ENCODE peak calls at places on chromosomes 11 and 22, in seven cellular contexts. One of them, this sample, is unnamed.

GRCh38 chr22:31730344-31730711 is 19.6 kb downstream of the PRR14L start:
- DNase-seq in right atrium auricular region: no peak
- DNase-seq in Caco-2: no peak
- DNase-seq in mammary epithelial cell: no peak
- DNase-seq in colonic mucosa: no peak
- DNase-seq in fibroblast of pulmonary artery: no peak
- DNase-seq in BJ: no peak
- DNase-seq in this sample: no peak

GRCh38 chr11:129056916-129057315 is 114.2 kb upstream of the TP53AIP1 start:
- DNase-seq in right atrium auricular region: no peak
- DNase-seq in Caco-2: no peak
- DNase-seq in mammary epithelial cell: no peak
- DNase-seq in colonic mucosa: no peak
- DNase-seq in fibroblast of pulmonary artery: no peak
- DNase-seq in BJ: no peak
- DNase-seq in this sample: no peak

GRCh38 chr11:60924906-60925684 is 835 bp downstream of the TMEM132A start:
- DNase-seq in right atrium auricular region: no peak
- DNase-seq in Caco-2: peak; percentile 37
- DNase-seq in mammary epithelial cell: no peak
- DNase-seq in colonic mucosa: no peak
- DNase-seq in fibroblast of pulmonary artery: no peak
- DNase-seq in BJ: no peak
- DNase-seq in this sample: no peak

GRCh38 chr22:21933899-21934298 is 18.7 kb downstream of the PPM1F start:
- DNase-seq in right atrium auricular region: no peak
- DNase-seq in Caco-2: no peak
- DNase-seq in mammary epithelial cell: no peak
- DNase-seq in colonic mucosa: no peak
- DNase-seq in fibroblast of pulmonary artery: no peak
- DNase-seq in BJ: no peak
- DNase-seq in this sample: no peak

GRCh38 chr22:23278883-23279675 is 98.8 kb downstream of the BCR start:
- DNase-seq in right atrium auricular region: no peak
- DNase-seq in Caco-2: no peak
- DNase-seq in mammary epithelial cell: peak; percentile 94
- DNase-seq in colonic mucosa: peak; percentile 84
- DNase-seq in fibroblast of pulmonary artery: peak; percentile 31
- DNase-seq in BJ: no peak
- DNase-seq in this sample: no peak

GRCh38 chr11:128467041-128467440 is 120.3 kb downstream of the ETS1 start:
- DNase-seq in right atrium auricular region: no peak
- DNase-seq in Caco-2: no peak
- DNase-seq in mammary epithelial cell: no peak
- DNase-seq in colonic mucosa: no peak
- DNase-seq in fibroblast of pulmonary artery: no peak
- DNase-seq in BJ: no peak
- DNase-seq in this sample: no peak

GRCh38 chr22:27267145-27267544 is 534.4 kb downstream of the MN1 start:
- DNase-seq in right atrium auricular region: no peak
- DNase-seq in Caco-2: no peak
- DNase-seq in mammary epithelial cell: no peak
- DNase-seq in colonic mucosa: no peak
- DNase-seq in fibroblast of pulmonary artery: no peak
- DNase-seq in BJ: peak; percentile 41
- DNase-seq in this sample: no peak

GRCh38 chr11:84163115-84163514 is 876.9 kb upstream of the CCDC90B start:
- DNase-seq in right atrium auricular region: no peak
- DNase-seq in Caco-2: no peak
- DNase-seq in mammary epithelial cell: no peak
- DNase-seq in colonic mucosa: no peak
- DNase-seq in fibroblast of pulmonary artery: no peak
- DNase-seq in BJ: no peak
- DNase-seq in this sample: no peak

GRCh38 chr11:99901175-99901574 is 785.9 kb upstream of the ARHGAP42 start:
- DNase-seq in right atrium auricular region: no peak
- DNase-seq in Caco-2: no peak
- DNase-seq in mammary epithelial cell: no peak
- DNase-seq in colonic mucosa: no peak
- DNase-seq in fibroblast of pulmonary artery: no peak
- DNase-seq in BJ: no peak
- DNase-seq in this sample: no peak

GRCh38 chr11:10307022-10307410 is 2.1 kb downstream of the ADM start:
- DNase-seq in right atrium auricular region: no peak
- DNase-seq in Caco-2: no peak
- DNase-seq in mammary epithelial cell: no peak
- DNase-seq in colonic mucosa: no peak
- DNase-seq in fibroblast of pulmonary artery: peak; percentile 74
- DNase-seq in BJ: no peak
- DNase-seq in this sample: no peak

GRCh38 chr22:39097098-39098020 is at the start of gene APOBEC3H:
- DNase-seq in right atrium auricular region: no peak
- DNase-seq in Caco-2: no peak
- DNase-seq in mammary epithelial cell: peak; percentile 91
- DNase-seq in colonic mucosa: no peak
- DNase-seq in fibroblast of pulmonary artery: no peak
- DNase-seq in BJ: no peak
- DNase-seq in this sample: no peak

GRCh38 chr11:92735039-92735438 is 234.4 kb upstream of the MTNR1B start:
- DNase-seq in right atrium auricular region: no peak
- DNase-seq in Caco-2: no peak
- DNase-seq in mammary epithelial cell: no peak
- DNase-seq in colonic mucosa: no peak
- DNase-seq in fibroblast of pulmonary artery: no peak
- DNase-seq in BJ: no peak
- DNase-seq in this sample: no peak

GRCh38 chr11:110777765-110778164 is 65.5 kb upstream of the ARHGAP20 start:
- DNase-seq in right atrium auricular region: no peak
- DNase-seq in Caco-2: no peak
- DNase-seq in mammary epithelial cell: peak; percentile 48
- DNase-seq in colonic mucosa: peak; percentile 38
- DNase-seq in fibroblast of pulmonary artery: peak; percentile 57
- DNase-seq in BJ: peak; percentile 24
- DNase-seq in this sample: no peak

GRCh38 chr22:38906024-38906423 is 34.0 kb upstream of the CBX6 start:
- DNase-seq in right atrium auricular region: no peak
- DNase-seq in Caco-2: no peak
- DNase-seq in mammary epithelial cell: no peak
- DNase-seq in colonic mucosa: no peak
- DNase-seq in fibroblast of pulmonary artery: no peak
- DNase-seq in BJ: no peak
- DNase-seq in this sample: no peak

GRCh38 chr22:23888615-23889401 is 5.4 kb upstream of the MIF start:
- DNase-seq in right atrium auricular region: no peak
- DNase-seq in Caco-2: no peak
- DNase-seq in mammary epithelial cell: peak; percentile 14
- DNase-seq in colonic mucosa: no peak
- DNase-seq in fibroblast of pulmonary artery: peak; percentile 54
- DNase-seq in BJ: no peak
- DNase-seq in this sample: no peak

GRCh38 chr22:39325392-39325932 is 6.0 kb upstream of the RPL3 start:
- DNase-seq in right atrium auricular region: no peak
- DNase-seq in Caco-2: no peak
- DNase-seq in mammary epithelial cell: no peak
- DNase-seq in colonic mucosa: no peak
- DNase-seq in fibroblast of pulmonary artery: no peak
- DNase-seq in BJ: no peak
- DNase-seq in this sample: no peak

DNA sequence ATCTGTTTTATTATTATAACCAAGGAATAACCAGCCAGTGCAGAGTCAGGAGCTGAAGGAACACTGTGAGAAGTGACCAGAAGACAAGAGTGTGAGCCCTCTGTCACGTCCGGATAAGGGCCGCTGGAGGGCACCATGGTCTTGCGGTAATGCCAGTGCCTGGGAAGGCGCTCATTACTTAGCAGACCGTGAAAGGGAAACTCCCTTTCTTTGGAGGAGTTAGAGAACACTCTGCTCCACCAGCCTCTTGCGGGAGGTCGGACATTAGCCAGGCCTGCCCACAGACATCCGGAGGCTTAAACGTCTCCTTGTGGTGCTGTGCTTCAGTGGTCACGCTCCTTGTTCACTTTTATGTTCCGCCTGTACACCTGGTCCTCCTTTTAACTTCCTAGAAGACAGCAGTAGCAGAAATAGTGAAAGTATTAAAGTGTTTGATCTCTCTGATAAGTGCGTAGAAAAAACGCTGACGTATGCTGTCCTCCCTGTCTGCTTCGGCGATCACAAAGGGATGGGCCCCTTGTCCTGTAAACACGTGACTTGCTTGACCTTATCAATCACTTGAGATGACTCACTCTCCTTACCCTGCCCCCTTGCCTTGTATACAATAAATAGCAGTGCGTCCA is 120.6 kb upstream of the LMO1 start:
- DNase-seq in right atrium auricular region: no peak
- DNase-seq in Caco-2: no peak
- DNase-seq in mammary epithelial cell: no peak
- DNase-seq in colonic mucosa: no peak
- DNase-seq in fibroblast of pulmonary artery: peak; percentile 24
- DNase-seq in BJ: peak; percentile 1
- DNase-seq in this sample: peak; percentile 88
- TF ChIP-seq CTCF in right atrium auricular region: peak; percentile 17
- TF ChIP-seq CTCF in Caco-2: no peak
- TF ChIP-seq CTCF in mammary epithelial cell: no peak
- TF ChIP-seq CTCF in colonic mucosa: no peak
- TF ChIP-seq CTCF in fibroblast of pulmonary artery: no peak
- TF ChIP-seq CTCF in BJ: peak; percentile 9
- TF ChIP-seq CTCF in this sample: peak; percentile 66

GRCh38 chr11:66415423-66415822 is 5.4 kb upstream of the NPAS4 start:
- DNase-seq in right atrium auricular region: no peak
- DNase-seq in Caco-2: no peak
- DNase-seq in mammary epithelial cell: no peak
- DNase-seq in colonic mucosa: no peak
- DNase-seq in fibroblast of pulmonary artery: no peak
- DNase-seq in BJ: no peak
- DNase-seq in this sample: no peak

GRCh38 chr11:66413167-66413566 is 7.7 kb upstream of the NPAS4 start:
- DNase-seq in right atrium auricular region: no peak
- DNase-seq in Caco-2: no peak
- DNase-seq in mammary epithelial cell: no peak
- DNase-seq in colonic mucosa: no peak
- DNase-seq in fibroblast of pulmonary artery: no peak
- DNase-seq in BJ: no peak
- DNase-seq in this sample: no peak

GRCh38 chr11:66417000-66417399 is 3.8 kb upstream of the NPAS4 start:
- DNase-seq in right atrium auricular region: no peak
- DNase-seq in Caco-2: no peak
- DNase-seq in mammary epithelial cell: no peak
- DNase-seq in colonic mucosa: no peak
- DNase-seq in fibroblast of pulmonary artery: no peak
- DNase-seq in BJ: no peak
- DNase-seq in this sample: no peak

GRCh38 chr11:66412110-66412509 is 8.7 kb upstream of the NPAS4 start:
- DNase-seq in right atrium auricular region: no peak
- DNase-seq in Caco-2: no peak
- DNase-seq in mammary epithelial cell: no peak
- DNase-seq in colonic mucosa: no peak
- DNase-seq in fibroblast of pulmonary artery: no peak
- DNase-seq in BJ: no peak
- DNase-seq in this sample: no peak

DNA sequence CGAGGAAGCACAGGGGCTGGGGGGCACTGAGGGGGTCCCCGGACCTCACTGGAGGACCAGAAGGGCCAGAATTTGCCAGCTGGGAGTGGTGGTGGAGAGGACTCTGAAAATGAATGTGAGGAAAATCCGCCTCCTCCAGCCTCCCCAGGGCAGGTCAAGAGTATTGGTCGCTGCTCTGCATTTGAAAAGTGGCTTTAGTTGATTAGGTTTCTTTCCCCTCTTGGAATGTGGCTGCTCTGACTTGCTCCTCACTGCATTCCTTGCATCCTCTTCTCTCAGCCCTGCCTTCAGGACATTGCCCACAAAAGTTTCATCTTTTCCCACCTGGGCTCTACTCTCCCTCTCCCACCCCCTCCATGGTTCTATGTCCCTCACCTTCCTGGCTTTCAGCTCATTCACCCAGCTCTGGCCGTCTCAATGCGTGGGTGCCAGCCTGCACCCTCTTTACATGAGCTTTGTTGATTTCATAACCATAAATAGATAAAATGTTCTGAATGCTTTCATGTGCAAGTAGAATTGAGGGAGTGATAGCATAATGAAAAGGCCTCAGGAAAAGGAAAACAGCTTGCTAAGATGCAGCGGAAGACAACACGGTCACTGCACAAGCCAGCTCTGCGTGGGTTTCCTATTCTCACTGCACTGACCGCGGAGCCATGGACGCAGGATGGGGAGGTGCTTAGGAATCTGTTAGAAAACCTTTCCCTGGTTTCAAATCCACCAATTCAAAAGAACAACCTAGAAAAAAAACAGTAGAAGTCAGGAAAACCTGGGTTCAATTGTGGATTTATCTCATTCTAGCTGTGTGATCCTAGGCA is 6.5 kb upstream of the NPAS4 start:
- DNase-seq in right atrium auricular region: no peak
- DNase-seq in Caco-2: no peak
- DNase-seq in mammary epithelial cell: no peak
- DNase-seq in colonic mucosa: no peak
- DNase-seq in fibroblast of pulmonary artery: no peak
- DNase-seq in BJ: no peak
- DNase-seq in this sample: no peak
- H3K4me3 ChIP-seq in right atrium auricular region: no peak overlapping the region
- H3K4me3 ChIP-seq in Caco-2: no peak overlapping the region
- H3K4me3 ChIP-seq in mammary epithelial cell: no peak overlapping the region
- H3K4me3 ChIP-seq in colonic mucosa: no peak overlapping the region
- H3K4me3 ChIP-seq in fibroblast of pulmonary artery: no peak overlapping the region
- H3K4me3 ChIP-seq in BJ: no peak overlapping the region
- H3K4me3 ChIP-seq in this sample: no peak overlapping the region

GRCh38 chr11:73334244-73335203 is 26.4 kb downstream of the ARHGEF17 start:
- DNase-seq in right atrium auricular region: peak; percentile 89
- DNase-seq in Caco-2: no peak
- DNase-seq in mammary epithelial cell: peak; percentile 64
- DNase-seq in colonic mucosa: peak; percentile 63
- DNase-seq in fibroblast of pulmonary artery: peak; percentile 85
- DNase-seq in BJ: no peak
- DNase-seq in this sample: peak; percentile 35
- TF ChIP-seq CTCF in right atrium auricular region: no peak
- TF ChIP-seq CTCF in Caco-2: no peak
- TF ChIP-seq CTCF in mammary epithelial cell: no peak
- TF ChIP-seq CTCF in colonic mucosa: no peak
- TF ChIP-seq CTCF in fibroblast of pulmonary artery: no peak
- TF ChIP-seq CTCF in BJ: no peak
- TF ChIP-seq CTCF in this sample: peak; percentile 10

GRCh38 chr22:44678980-44679647 is 22.9 kb upstream of the PRR5 start:
- DNase-seq in right atrium auricular region: no peak
- DNase-seq in Caco-2: no peak
- DNase-seq in mammary epithelial cell: no peak
- DNase-seq in colonic mucosa: no peak
- DNase-seq in fibroblast of pulmonary artery: no peak
- DNase-seq in BJ: no peak
- DNase-seq in this sample: no peak

GRCh38 chr22:44676441-44677298 is 25.3 kb upstream of the PRR5 start:
- DNase-seq in right atrium auricular region: no peak
- DNase-seq in Caco-2: peak; percentile 94
- DNase-seq in mammary epithelial cell: no peak
- DNase-seq in colonic mucosa: peak; percentile 82
- DNase-seq in fibroblast of pulmonary artery: no peak
- DNase-seq in BJ: no peak
- DNase-seq in this sample: no peak

GRCh38 chr22:44677299-44678244 is 24.4 kb upstream of the PRR5 start:
- DNase-seq in right atrium auricular region: no peak
- DNase-seq in Caco-2: no peak
- DNase-seq in mammary epithelial cell: peak; percentile 19
- DNase-seq in colonic mucosa: no peak
- DNase-seq in fibroblast of pulmonary artery: no peak
- DNase-seq in BJ: no peak
- DNase-seq in this sample: no peak

GRCh38 chr22:44680058-44680457 is 21.9 kb upstream of the PRR5 start:
- DNase-seq in right atrium auricular region: no peak
- DNase-seq in Caco-2: no peak
- DNase-seq in mammary epithelial cell: no peak
- DNase-seq in colonic mucosa: no peak
- DNase-seq in fibroblast of pulmonary artery: no peak
- DNase-seq in BJ: no peak
- DNase-seq in this sample: no peak

GRCh38 chr22:44678245-44678979 is 23.6 kb upstream of the PRR5 start:
- DNase-seq in right atrium auricular region: no peak
- DNase-seq in Caco-2: no peak
- DNase-seq in mammary epithelial cell: no peak
- DNase-seq in colonic mucosa: no peak
- DNase-seq in fibroblast of pulmonary artery: no peak
- DNase-seq in BJ: no peak
- DNase-seq in this sample: no peak
- H3K4me3 ChIP-seq in right atrium auricular region: no peak overlapping the region
- H3K4me3 ChIP-seq in Caco-2: peak overlapping the region; percentile 63
- H3K4me3 ChIP-seq in mammary epithelial cell: no peak overlapping the region
- H3K4me3 ChIP-seq in colonic mucosa: no peak overlapping the region
- H3K4me3 ChIP-seq in fibroblast of pulmonary artery: no peak overlapping the region
- H3K4me3 ChIP-seq in BJ: no peak overlapping the region
- H3K4me3 ChIP-seq in this sample: no peak overlapping the region